ENCODE peak calls at places on chromosomes 7 and 10, in six cellular contexts. Q, N, J, C, U and A are unnamed samples.

GRCh38 chr7:25025218-25025671 is 45.3 kb upstream of the OSBPL3 start:
- DNase-seq in N (no peak), U (peak; percentile 25), J (no peak), C (no peak), Q (no peak), A (no peak)

GRCh38 chr10:49512121-49512809 is 26.7 kb downstream of the ERCC6 start:
- DNase-seq in Q (peak; percentile 38), C (no peak), U (peak; percentile 24), J (peak; percentile 44), N (no peak), A (peak; percentile 54)

GRCh38 chr7:131556055-131556911 is at the start of gene PODXL:
- DNase-seq in N (peak; percentile 21), J (peak; percentile 95), C (peak; percentile 85), U (no peak), Q (peak; percentile 99), A (peak; percentile 59)

GRCh38 chr10:116063107-116063506 is 209.9 kb downstream of the GFRA1 start:
- DNase-seq in C (no peak), N (no peak), J (no peak), Q (no peak), U (no peak), A (no peak)

GRCh38 chr10:71725998-71726672 is 6.6 kb upstream of the C10orf105 start:
- DNase-seq in U (no peak), C (no peak), J (peak; percentile 59), Q (peak; percentile 86), N (no peak), A (no peak)

GRCh38 chr7:92034116-92034515 is 93.5 kb downstream of the AKAP9 start:
- DNase-seq in N (no peak), C (no peak), Q (no peak), J (no peak), U (no peak), A (no peak)

GRCh38 chr7:54946271-54946670 is 72.5 kb upstream of the EGFR start:
- DNase-seq in C (no peak), J (no peak), U (no peak), Q (no peak), N (no peak), A (no peak)

GRCh38 chr10:93703066-93703465 is 674 bp upstream of the FRA10AC1 start:
- DNase-seq in Q (peak; percentile 13), U (no peak), J (no peak), N (no peak), C (no peak), A (peak; percentile 15)

GRCh38 chr10:75606203-75606779 is 174.9 kb downstream of the LRMDA start:
- DNase-seq in Q (no peak), N (no peak), J (no peak), U (no peak), C (no peak), A (no peak)

DNA sequence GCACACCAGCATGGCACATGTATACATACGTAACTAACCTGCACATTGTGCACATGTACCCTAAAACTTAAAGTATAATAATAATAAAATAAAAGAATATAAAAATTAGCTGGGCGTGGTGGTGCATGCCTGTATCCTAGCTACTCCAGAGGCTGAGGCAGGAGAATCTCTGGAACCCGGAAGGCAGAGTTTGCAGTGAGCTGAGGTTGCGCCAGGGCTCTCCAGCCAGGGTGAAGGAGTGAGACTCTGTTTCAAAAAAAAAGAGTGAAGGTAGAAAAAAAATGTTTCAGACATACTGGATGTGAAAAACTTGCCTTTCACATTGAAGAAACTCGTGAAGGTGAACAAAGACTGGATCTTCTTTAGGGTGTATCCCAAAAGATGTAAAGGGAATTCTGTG is 26.7 kb downstream of the TSPAN14 start:
- DNase-seq in Q (no peak), U (no peak), J (no peak), C (peak; percentile 14), N (no peak), A (no peak)
- H3K4me3 ChIP-seq in Q (no peak overlapping the region), U (no peak overlapping the region), J (no peak overlapping the region), C (no peak overlapping the region), N (no peak overlapping the region), A (no peak overlapping the region)

GRCh38 chr10:102601639-102602038 is 42.6 kb upstream of the TRIM8 start:
- DNase-seq in U (no peak), Q (no peak), C (no peak), N (no peak), J (no peak), A (no peak)
- H3K27ac ChIP-seq in U (no peak overlapping the region), Q (no peak overlapping the region), C (peak overlapping the region; percentile 74), N (no peak overlapping the region), J (peak overlapping the region; percentile 20), A (no peak overlapping the region)

DNA sequence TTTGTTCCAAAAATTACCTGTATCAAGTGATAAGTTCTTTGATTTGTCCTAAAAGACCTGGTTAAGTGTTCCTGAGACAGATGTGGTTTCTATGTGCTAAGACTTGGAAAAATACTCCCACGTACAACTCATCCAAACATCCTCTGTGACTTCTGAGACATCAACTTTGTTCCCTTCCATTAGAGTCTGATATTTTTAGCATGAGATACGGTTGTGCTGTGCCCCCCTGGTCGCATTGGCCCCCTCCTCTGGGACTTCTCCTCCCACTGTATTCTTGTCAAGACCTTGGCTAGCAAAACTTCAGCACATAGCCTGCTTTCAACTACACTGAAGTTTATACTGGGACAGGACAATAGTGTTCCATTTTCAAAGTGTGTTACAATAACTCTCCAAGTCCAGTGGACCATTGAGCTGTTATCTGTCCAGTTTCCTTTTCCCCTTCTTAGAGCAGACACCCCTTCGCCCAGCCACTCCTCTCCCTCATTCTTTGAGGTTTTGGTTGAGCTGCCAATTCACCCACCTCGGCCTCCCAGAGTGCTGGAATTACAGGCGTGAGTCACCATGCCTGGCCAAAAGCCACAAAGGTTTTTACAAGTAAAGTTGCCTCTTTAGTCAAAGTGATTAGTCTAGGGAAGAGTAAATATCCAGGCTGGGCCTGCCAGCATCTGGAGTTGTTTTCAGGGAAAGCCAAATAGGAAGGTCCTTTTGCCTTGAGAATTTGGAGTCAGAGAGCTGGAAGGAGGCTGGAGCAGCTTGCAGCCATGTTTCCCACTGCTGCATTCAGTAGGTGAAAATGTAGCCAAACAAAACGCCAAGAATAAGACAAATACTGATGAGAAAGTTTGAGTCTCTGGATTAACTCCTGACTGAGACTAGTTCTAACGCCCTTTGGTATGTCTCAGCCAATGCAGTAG is 17.8 kb upstream of the PDLIM1 start:
- DNase-seq in Q (no peak), J (peak; percentile 51), C (peak; percentile 94), U (peak; percentile 81), N (no peak), A (peak; percentile 86)
- TF ChIP-seq POLR2AphosphoS5 in Q (peak; percentile 73), J (no peak), C (peak; percentile 53), U (peak; percentile 90), N (no peak), A (peak; percentile 90)

GRCh38 chr7:123744416-123744815 is 4.4 kb downstream of the WASL start:
- DNase-seq in J (no peak), Q (no peak), C (no peak), N (no peak), U (no peak), A (no peak)
- H3K4me3 ChIP-seq in J (no peak overlapping the region), Q (no peak overlapping the region), C (no peak overlapping the region), N (no peak overlapping the region), U (no peak overlapping the region), A (no peak overlapping the region)